ENCODE peak calls at places on chromosomes 5 and 9, in four cellular contexts. K is lower leg skin; V is stimulated activated CD8-positive, alpha-beta memory T cell treated with anti-CD3 and anti-CD28 coated beads, Interleukin-15, amount 100 ng/mL, for 48 hours; L is C1 segment of cervical spinal cord. Y is an unnamed sample.

GRCh38 chr9:89433826-89434225 is 64.1 kb downstream of the SEMA4D start:
- DNase-seq in K (no peak), V (no peak), L (no peak), Y (no peak)

GRCh38 chr5:58054018-58054417 is 405.9 kb downstream of the PLK2 start:
- DNase-seq in K (no peak), V (no peak), L (no peak), Y (no peak)

GRCh38 chr5:76617675-76618074 is 5.5 kb downstream of the F2RL2 start:
- DNase-seq in K (no peak), V (no peak), L (no peak), Y (no peak)

GRCh38 chr9:133443982-133444381 is 15.8 kb upstream of the CACFD1 start:
- DNase-seq in K (no peak), V (no peak), L (no peak), Y (no peak)

GRCh38 chr5:91983869-91984268 is 600.8 kb upstream of the ARRDC3 start:
- DNase-seq in K (no peak), V (no peak), L (no peak), Y (no peak)

GRCh38 chr5:16914584-16914983 is 21.5 kb downstream of the MYO10 start:
- DNase-seq in K (no peak), V (no peak), L (no peak), Y (no peak)

GRCh38 chr5:107455111-107455544 is 215.6 kb downstream of the EFNA5 start:
- DNase-seq in K (no peak), V (no peak), L (no peak), Y (no peak)

GRCh38 chr9:19464764-19465570 is 56.2 kb downstream of the ACER2 start:
- DNase-seq in K (peak), V (peak), L (no peak), Y (peak)

GRCh38 chr9:93669958-93670207 is 93.5 kb downstream of the PHF2 start:
- DNase-seq in K (no peak), V (no peak), L (no peak), Y (no peak)

GRCh38 chr9:21813575-21814473 is 11.4 kb downstream of the MTAP start:
- DNase-seq in K (no peak), V (no peak), L (no peak), Y (peak)

GRCh38 chr5:179239256-179240135 is 105.8 kb downstream of the ADAMTS2 start:
- DNase-seq in K (peak), V (no peak), L (no peak), Y (no peak)

GRCh38 chr5:151020304-151021031 is at the start of gene GPX3:
- DNase-seq in K (peak), V (peak), L (peak), Y (peak)

GRCh38 chr9:137255448-137256114 is 454 bp downstream of the NELFB start:
- DNase-seq in K (no peak), V (no peak), L (no peak), Y (no peak)

GRCh38 chr9:20597862-20598261 is 24.4 kb downstream of the MLLT3 start:
- DNase-seq in K (no peak), V (no peak), L (no peak), Y (no peak)

GRCh38 chr5:80246995-80247729 is 8.7 kb downstream of the SERINC5 start:
- DNase-seq in K (no peak), V (no peak), L (no peak), Y (no peak)

GRCh38 chr5:137156175-137156574 is 343.0 kb downstream of the SPOCK1 start:
- DNase-seq in K (no peak), V (no peak), L (no peak), Y (no peak)

GRCh38 chr5:174287761-174288160 is 242.3 kb downstream of the NSG2 start:
- DNase-seq in K (peak), V (no peak), L (no peak), Y (no peak)

GRCh38 chr5:137563301-137563645 is 64.1 kb upstream of the SPOCK1 start:
- DNase-seq in K (no peak), V (no peak), L (no peak), Y (peak)

GRCh38 chr9:130111805-130112204 is 58.1 kb downstream of the GPR107 start:
- DNase-seq in K (no peak), V (no peak), L (no peak), Y (no peak)

GRCh38 chr9:34620061-34620994 is at the start of gene DCTN3:
- DNase-seq in K (peak), V (peak), L (peak), Y (peak)

Y was measured in hippocampal formation.